ENCODE peak calls at places on chromosomes 7 and 10, in seven cellular contexts. One of them, this sample, is unnamed.

GRCh38 chr7:110929514-110930258 is 161.2 kb upstream of the LRRN3 start:
- DNase-seq in colonic mucosa: no peak
- DNase-seq in Panc1: no peak
- DNase-seq in GM23248: no peak
- DNase-seq in hepatocyte: no peak
- DNase-seq in tibial artery: no peak
- DNase-seq in MM.1S: no peak
- DNase-seq in this sample: no peak

GRCh38 chr7:99927536-99927935 is 1.9 kb downstream of the GJC3 start:
- DNase-seq in colonic mucosa: no peak
- DNase-seq in Panc1: no peak
- DNase-seq in MM.1S: no peak
- DNase-seq in tibial artery: no peak
- DNase-seq in GM23248: no peak
- DNase-seq in hepatocyte: no peak
- DNase-seq in this sample: no peak

GRCh38 chr10:72316386-72316700 is 38.4 kb downstream of the DNAJB12 start:
- DNase-seq in GM23248: no peak
- DNase-seq in colonic mucosa: no peak
- DNase-seq in MM.1S: no peak
- DNase-seq in Panc1: no peak
- DNase-seq in tibial artery: no peak
- DNase-seq in hepatocyte: peak
- DNase-seq in this sample: no peak

GRCh38 chr7:93212881-93213280 is 13.4 kb downstream of the HEPACAM2 start:
- DNase-seq in Panc1: no peak
- DNase-seq in MM.1S: no peak
- DNase-seq in hepatocyte: no peak
- DNase-seq in tibial artery: no peak
- DNase-seq in colonic mucosa: no peak
- DNase-seq in GM23248: no peak
- DNase-seq in this sample: no peak

GRCh38 chr10:33556581-33556980 is 222.1 kb upstream of the NRP1 start:
- DNase-seq in colonic mucosa: no peak
- DNase-seq in MM.1S: no peak
- DNase-seq in hepatocyte: no peak
- DNase-seq in GM23248: no peak
- DNase-seq in Panc1: no peak
- DNase-seq in tibial artery: no peak
- DNase-seq in this sample: no peak

GRCh38 chr10:71381611-71382010 is 15.1 kb upstream of the CDH23 start:
- DNase-seq in hepatocyte: no peak
- DNase-seq in MM.1S: no peak
- DNase-seq in colonic mucosa: no peak
- DNase-seq in Panc1: no peak
- DNase-seq in tibial artery: no peak
- DNase-seq in GM23248: no peak
- DNase-seq in this sample: no peak

GRCh38 chr7:127253289-127254162 is 785 bp upstream of the GRM8 start:
- DNase-seq in Panc1: peak
- DNase-seq in GM23248: peak
- DNase-seq in hepatocyte: peak
- DNase-seq in MM.1S: peak
- DNase-seq in tibial artery: peak
- DNase-seq in colonic mucosa: peak
- DNase-seq in this sample: peak

GRCh38 chr10:91219371-91220193 is 881 bp upstream of the PCGF5 start:
- DNase-seq in Panc1: no peak
- DNase-seq in hepatocyte: peak
- DNase-seq in GM23248: no peak
- DNase-seq in MM.1S: no peak
- DNase-seq in tibial artery: no peak
- DNase-seq in colonic mucosa: no peak
- DNase-seq in this sample: no peak

GRCh38 chr7:28418311-28418710 is 6.0 kb downstream of the CREB5 start:
- DNase-seq in colonic mucosa: no peak
- DNase-seq in MM.1S: no peak
- DNase-seq in Panc1: no peak
- DNase-seq in GM23248: peak
- DNase-seq in tibial artery: no peak
- DNase-seq in hepatocyte: no peak
- DNase-seq in this sample: no peak

GRCh38 chr10:3639546-3639945 is 145.5 kb downstream of the KLF6 start:
- DNase-seq in Panc1: no peak
- DNase-seq in GM23248: no peak
- DNase-seq in hepatocyte: no peak
- DNase-seq in tibial artery: no peak
- DNase-seq in colonic mucosa: no peak
- DNase-seq in MM.1S: no peak
- DNase-seq in this sample: no peak

GRCh38 chr10:93028881-93029280 is 31.7 kb upstream of the CYP26C1 start:
- DNase-seq in hepatocyte: no peak
- DNase-seq in colonic mucosa: no peak
- DNase-seq in GM23248: peak
- DNase-seq in Panc1: no peak
- DNase-seq in MM.1S: no peak
- DNase-seq in tibial artery: no peak
- DNase-seq in this sample: no peak

GRCh38 chr7:50660040-50660829 is 95.0 kb upstream of the DDC start:
- DNase-seq in GM23248: no peak
- DNase-seq in Panc1: no peak
- DNase-seq in tibial artery: no peak
- DNase-seq in hepatocyte: no peak
- DNase-seq in MM.1S: no peak
- DNase-seq in colonic mucosa: no peak
- DNase-seq in this sample: peak

GRCh38 chr10:65394898-65395297 is 1530.9 kb upstream of the LRRTM3 start:
- DNase-seq in tibial artery: no peak
- DNase-seq in hepatocyte: no peak
- DNase-seq in Panc1: no peak
- DNase-seq in MM.1S: no peak
- DNase-seq in colonic mucosa: no peak
- DNase-seq in GM23248: no peak
- DNase-seq in this sample: no peak

GRCh38 chr7:36726806-36727503 is 2.7 kb upstream of the AOAH start:
- DNase-seq in tibial artery: no peak
- DNase-seq in hepatocyte: no peak
- DNase-seq in MM.1S: no peak
- DNase-seq in Panc1: no peak
- DNase-seq in colonic mucosa: no peak
- DNase-seq in GM23248: no peak
- DNase-seq in this sample: no peak

GRCh38 chr10:43322769-43323168 is 48.7 kb upstream of the FXYD4 start:
- DNase-seq in GM23248: peak
- DNase-seq in colonic mucosa: peak
- DNase-seq in tibial artery: peak
- DNase-seq in hepatocyte: peak
- DNase-seq in Panc1: no peak
- DNase-seq in MM.1S: peak
- DNase-seq in this sample: peak

GRCh38 chr10:28471705-28472050 is 61.2 kb upstream of the WAC start:
- DNase-seq in Panc1: no peak
- DNase-seq in tibial artery: no peak
- DNase-seq in GM23248: no peak
- DNase-seq in MM.1S: no peak
- DNase-seq in colonic mucosa: no peak
- DNase-seq in hepatocyte: no peak
- DNase-seq in this sample: no peak

GRCh38 chr10:28470873-28471704 is 61.8 kb upstream of the WAC start:
- DNase-seq in tibial artery: no peak
- DNase-seq in GM23248: peak
- DNase-seq in hepatocyte: no peak
- DNase-seq in MM.1S: no peak
- DNase-seq in Panc1: no peak
- DNase-seq in colonic mucosa: no peak
- DNase-seq in this sample: no peak

GRCh38 chr10:28463676-28464395 is 69.1 kb upstream of the WAC start:
- DNase-seq in Panc1: no peak
- DNase-seq in GM23248: no peak
- DNase-seq in colonic mucosa: peak
- DNase-seq in MM.1S: no peak
- DNase-seq in tibial artery: no peak
- DNase-seq in hepatocyte: no peak
- DNase-seq in this sample: peak

GRCh38 chr10:28468707-28469483 is 64.0 kb upstream of the WAC start:
- DNase-seq in GM23248: no peak
- DNase-seq in colonic mucosa: no peak
- DNase-seq in Panc1: no peak
- DNase-seq in MM.1S: no peak
- DNase-seq in hepatocyte: no peak
- DNase-seq in tibial artery: no peak
- DNase-seq in this sample: no peak

DNA sequence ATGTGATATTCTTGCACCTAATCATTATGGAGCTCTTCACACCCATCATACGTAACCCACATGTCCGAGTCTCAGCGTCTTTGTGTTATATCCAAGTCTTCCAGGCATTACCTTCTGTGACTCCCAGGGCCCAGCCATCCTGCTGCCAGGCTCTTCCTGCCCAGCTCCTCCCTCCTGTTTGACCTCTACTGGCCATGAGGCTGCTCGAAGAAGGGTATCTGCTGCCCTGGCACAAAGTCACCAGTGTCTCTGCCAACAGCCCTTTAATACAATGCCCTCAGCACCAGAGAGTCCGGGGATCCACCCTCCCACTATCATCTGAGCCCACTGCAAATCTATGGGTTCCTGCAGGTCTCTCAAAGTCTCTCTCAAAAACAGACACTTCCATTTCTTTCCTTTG is 65.3 kb upstream of the WAC start:
- DNase-seq in Panc1: no peak
- DNase-seq in MM.1S: no peak
- DNase-seq in tibial artery: no peak
- DNase-seq in hepatocyte: no peak
- DNase-seq in GM23248: no peak
- DNase-seq in colonic mucosa: no peak
- DNase-seq in this sample: no peak
- H3K27ac ChIP-seq in Panc1: no peak
- H3K27ac ChIP-seq in MM.1S: no peak
- H3K27ac ChIP-seq in tibial artery: no peak
- H3K27ac ChIP-seq in hepatocyte: no peak
- H3K27ac ChIP-seq in GM23248: no peak
- H3K27ac ChIP-seq in colonic mucosa: no peak
- H3K27ac ChIP-seq in this sample: no peak

GRCh38 chr10:86399514-86399878 is 32.9 kb upstream of the GRID1 start:
- DNase-seq in Panc1: no peak
- DNase-seq in colonic mucosa: no peak
- DNase-seq in MM.1S: no peak
- DNase-seq in tibial artery: no peak
- DNase-seq in hepatocyte: no peak
- DNase-seq in GM23248: no peak
- DNase-seq in this sample: no peak
- H3K27ac ChIP-seq in Panc1: peak
- H3K27ac ChIP-seq in colonic mucosa: peak
- H3K27ac ChIP-seq in MM.1S: no peak
- H3K27ac ChIP-seq in tibial artery: peak
- H3K27ac ChIP-seq in hepatocyte: peak
- H3K27ac ChIP-seq in GM23248: peak
- H3K27ac ChIP-seq in this sample: peak

GRCh38 chr10:99457808-99458207 is 27.4 kb upstream of the GOT1 start:
- DNase-seq in GM23248: peak
- DNase-seq in MM.1S: no peak
- DNase-seq in tibial artery: no peak
- DNase-seq in Panc1: no peak
- DNase-seq in colonic mucosa: no peak
- DNase-seq in hepatocyte: no peak
- DNase-seq in this sample: no peak
- H3K27ac ChIP-seq in GM23248: no peak
- H3K27ac ChIP-seq in MM.1S: no peak
- H3K27ac ChIP-seq in tibial artery: no peak
- H3K27ac ChIP-seq in Panc1: no peak
- H3K27ac ChIP-seq in colonic mucosa: no peak
- H3K27ac ChIP-seq in hepatocyte: no peak
- H3K27ac ChIP-seq in this sample: no peak

GRCh38 chr10:114547466-114547865 is 110.6 kb downstream of the ABLIM1 start:
- DNase-seq in colonic mucosa: no peak
- DNase-seq in tibial artery: no peak
- DNase-seq in GM23248: no peak
- DNase-seq in MM.1S: no peak
- DNase-seq in Panc1: no peak
- DNase-seq in hepatocyte: no peak
- DNase-seq in this sample: peak
- H3K27ac ChIP-seq in colonic mucosa: no peak
- H3K27ac ChIP-seq in tibial artery: no peak
- H3K27ac ChIP-seq in GM23248: no peak
- H3K27ac ChIP-seq in MM.1S: no peak
- H3K27ac ChIP-seq in Panc1: no peak
- H3K27ac ChIP-seq in hepatocyte: no peak
- H3K27ac ChIP-seq in this sample: no peak

GRCh38 chr10:101972761-101973160 is 83.2 kb downstream of the ARMH3 start:
- DNase-seq in colonic mucosa: no peak
- DNase-seq in hepatocyte: no peak
- DNase-seq in Panc1: no peak
- DNase-seq in tibial artery: no peak
- DNase-seq in MM.1S: peak
- DNase-seq in GM23248: no peak
- DNase-seq in this sample: no peak
- H3K27ac ChIP-seq in colonic mucosa: peak
- H3K27ac ChIP-seq in hepatocyte: peak
- H3K27ac ChIP-seq in Panc1: no peak
- H3K27ac ChIP-seq in tibial artery: no peak
- H3K27ac ChIP-seq in MM.1S: peak
- H3K27ac ChIP-seq in GM23248: no peak
- H3K27ac ChIP-seq in this sample: no peak

DNA sequence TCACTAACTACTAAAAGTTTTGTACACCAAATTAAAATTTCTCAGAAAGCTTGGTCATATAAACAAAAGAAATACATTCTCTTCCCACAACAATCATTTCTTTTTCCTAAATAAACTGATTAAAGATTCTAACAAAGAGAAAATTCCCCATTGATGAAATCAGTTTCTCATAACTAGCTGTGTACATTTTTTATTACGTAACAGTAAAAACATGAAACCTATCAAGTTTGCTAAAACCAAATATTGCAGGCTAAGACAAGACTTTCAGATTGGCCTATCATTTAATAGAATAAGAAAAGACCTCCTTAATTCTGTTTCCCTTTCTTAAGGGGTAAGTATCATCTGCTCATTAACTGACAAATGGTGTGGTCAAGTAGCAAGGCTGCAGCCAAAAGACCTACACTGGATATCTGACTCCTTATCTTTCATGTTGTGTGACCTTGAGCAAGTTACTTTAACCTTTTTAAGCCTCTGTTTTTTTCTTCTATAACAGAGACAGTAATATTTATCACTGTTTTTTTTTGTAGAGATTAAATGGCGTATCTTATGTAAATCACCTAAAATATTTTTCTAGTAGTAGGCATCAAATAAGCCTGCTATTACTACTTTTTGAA is 22.4 kb downstream of the NAMPT start:
- DNase-seq in GM23248: no peak
- DNase-seq in hepatocyte: no peak
- DNase-seq in Panc1: no peak
- DNase-seq in colonic mucosa: no peak
- DNase-seq in MM.1S: no peak
- DNase-seq in tibial artery: no peak
- DNase-seq in this sample: no peak
- H3K27ac ChIP-seq in GM23248: no peak
- H3K27ac ChIP-seq in hepatocyte: no peak
- H3K27ac ChIP-seq in Panc1: no peak
- H3K27ac ChIP-seq in colonic mucosa: no peak
- H3K27ac ChIP-seq in MM.1S: no peak
- H3K27ac ChIP-seq in tibial artery: no peak
- H3K27ac ChIP-seq in this sample: no peak